ENCODE peak calls at places on chromosomes 6 and 20, in seven cellular contexts. K, L, O, R, M, Y and X are unnamed samples.

GRCh38 chr6:25192562-25192961 is 86.6 kb upstream of the CARMIL1 start:
- DNase-seq in K (no peak), L (no peak), O (no peak), R (no peak), M (no peak), Y (no peak), X (no peak)

GRCh38 chr6:35083507-35083906 is 57.6 kb downstream of the TCP11 start:
- DNase-seq in K (no peak), L (no peak), O (no peak), R (no peak), M (no peak), Y (peak), X (no peak)

GRCh38 chr20:59752101-59752586 is 147.8 kb downstream of the PHACTR3 start:
- DNase-seq in K (no peak), L (peak), O (no peak), R (peak), M (no peak), Y (peak), X (peak)

GRCh38 chr6:53048431-53049195 is 16.6 kb upstream of the FBXO9 start:
- DNase-seq in K (peak), L (no peak), O (no peak), R (peak), M (no peak), Y (no peak), X (no peak)

GRCh38 chr6:123393333-123393732 is 243.4 kb downstream of the TRDN start:
- DNase-seq in K (peak), L (no peak), O (no peak), R (no peak), M (no peak), Y (no peak), X (no peak)

GRCh38 chr6:52420668-52421358 is 671 bp downstream of the EFHC1 start:
- DNase-seq in K (peak), L (no peak), O (no peak), R (no peak), M (peak), Y (no peak), X (no peak)

GRCh38 chr6:30735668-30736314 is 6.7 kb downstream of the FLOT1 start:
- DNase-seq in K (no peak), L (no peak), O (peak), R (peak), M (no peak), Y (peak), X (no peak)

GRCh38 chr6:3981917-3982316 is 97.0 kb downstream of the FAM217A start:
- DNase-seq in K (no peak), L (no peak), O (no peak), R (no peak), M (no peak), Y (no peak), X (no peak)

GRCh38 chr20:14337400-14338171 is at the start of gene FLRT3:
- DNase-seq in K (peak), L (peak), O (no peak), R (peak), M (peak), Y (peak), X (peak)

GRCh38 chr20:24970030-24970553 is 21.0 kb downstream of the CST7 start:
- DNase-seq in K (no peak), L (no peak), O (no peak), R (no peak), M (no peak), Y (no peak), X (no peak)

GRCh38 chr6:160851031-160851430 is 140.5 kb upstream of the MAP3K4 start:
- DNase-seq in K (no peak), L (no peak), O (no peak), R (no peak), M (no peak), Y (no peak), X (no peak)

GRCh38 chr6:146598785-146599405 is at the start of gene ADGB:
- DNase-seq in K (peak), L (peak), O (no peak), R (no peak), M (peak), Y (no peak), X (no peak)

GRCh38 chr6:129801909-129802308 is 59.2 kb downstream of the TMEM244 start:
- DNase-seq in K (peak), L (no peak), O (no peak), R (no peak), M (no peak), Y (no peak), X (no peak)

GRCh38 chr20:19699132-19699971 is 58.7 kb upstream of the RIN2 start:
- DNase-seq in K (peak), L (no peak), O (no peak), R (no peak), M (no peak), Y (no peak), X (no peak)

GRCh38 chr6:41676406-41676805 is 38.1 kb downstream of the MDFI start:
- DNase-seq in K (no peak), L (no peak), O (no peak), R (no peak), M (no peak), Y (no peak), X (no peak)